ENCODE peak calls at places on chromosomes 11 and 22, in four cellular contexts. One of them, this sample, is unnamed.

GRCh38 chr11:43788394-43788793 is 92.2 kb upstream of the ALKBH3 start:
- DNase-seq in transverse colon: peak; percentile 40
- DNase-seq in pancreas: no peak
- DNase-seq in CD8-positive, alpha-beta memory T cell: no peak
- DNase-seq in this sample: peak; percentile 91

GRCh38 chr22:49368976-49369725 is 458.5 kb downstream of the BRD1 start:
- DNase-seq in pancreas: no peak
- DNase-seq in transverse colon: no peak
- DNase-seq in CD8-positive, alpha-beta memory T cell: no peak
- DNase-seq in this sample: no peak

GRCh38 chr11:2096919-2097301 is 42.3 kb downstream of the IGF2 start:
- DNase-seq in pancreas: no peak
- DNase-seq in transverse colon: no peak
- DNase-seq in CD8-positive, alpha-beta memory T cell: no peak
- DNase-seq in this sample: no peak

GRCh38 chr11:64583296-64584262 is 7.4 kb upstream of the SLC22A12 start:
- DNase-seq in pancreas: no peak
- DNase-seq in transverse colon: no peak
- DNase-seq in CD8-positive, alpha-beta memory T cell: no peak
- DNase-seq in this sample: no peak

GRCh38 chr11:116272181-116272789 is 500.5 kb downstream of the BUD13 start:
- DNase-seq in CD8-positive, alpha-beta memory T cell: no peak
- DNase-seq in transverse colon: no peak
- DNase-seq in pancreas: no peak
- DNase-seq in this sample: no peak

GRCh38 chr22:19876314-19876940 is 21.8 kb upstream of the GNB1L start:
- DNase-seq in transverse colon: no peak
- DNase-seq in pancreas: no peak
- DNase-seq in CD8-positive, alpha-beta memory T cell: no peak
- DNase-seq in this sample: no peak

GRCh38 chr11:7672960-7673723 is at the start of gene CYB5R2:
- DNase-seq in transverse colon: peak; percentile 81
- DNase-seq in pancreas: peak; percentile 68
- DNase-seq in CD8-positive, alpha-beta memory T cell: no peak
- DNase-seq in this sample: no peak

GRCh38 chr11:68387840-68388239 is 72.7 kb upstream of the PPP6R3 start:
- DNase-seq in pancreas: no peak
- DNase-seq in transverse colon: no peak
- DNase-seq in CD8-positive, alpha-beta memory T cell: no peak
- DNase-seq in this sample: no peak

GRCh38 chr11:99366476-99366992 is 345.8 kb downstream of the CNTN5 start:
- DNase-seq in transverse colon: no peak
- DNase-seq in pancreas: no peak
- DNase-seq in CD8-positive, alpha-beta memory T cell: no peak
- DNase-seq in this sample: no peak

GRCh38 chr22:17897864-17898263 is 123.6 kb upstream of the BID start:
- DNase-seq in transverse colon: no peak
- DNase-seq in pancreas: no peak
- DNase-seq in CD8-positive, alpha-beta memory T cell: no peak
- DNase-seq in this sample: no peak

GRCh38 chr11:20360650-20361049 is 2.9 kb upstream of the HTATIP2 start:
- DNase-seq in pancreas: no peak
- DNase-seq in CD8-positive, alpha-beta memory T cell: peak; percentile 37
- DNase-seq in transverse colon: peak; percentile 24
- DNase-seq in this sample: peak; percentile 35

GRCh38 chr11:43988040-43988793 is 45.8 kb downstream of the C11orf96 start:
- DNase-seq in CD8-positive, alpha-beta memory T cell: no peak
- DNase-seq in transverse colon: no peak
- DNase-seq in pancreas: no peak
- DNase-seq in this sample: no peak

GRCh38 chr22:40728731-40729189 is 49.5 kb downstream of the MCHR1 start:
- DNase-seq in CD8-positive, alpha-beta memory T cell: peak; percentile 28
- DNase-seq in transverse colon: peak; percentile 54
- DNase-seq in pancreas: no peak
- DNase-seq in this sample: no peak

GRCh38 chr11:89416961-89417360 is 74.2 kb downstream of the NOX4 start:
- DNase-seq in transverse colon: no peak
- DNase-seq in pancreas: no peak
- DNase-seq in CD8-positive, alpha-beta memory T cell: no peak
- DNase-seq in this sample: no peak

GRCh38 chr11:44290206-44290605 is 19.7 kb downstream of the ALX4 start:
- DNase-seq in transverse colon: no peak
- DNase-seq in CD8-positive, alpha-beta memory T cell: no peak
- DNase-seq in pancreas: no peak
- DNase-seq in this sample: no peak

GRCh38 chr22:23237201-23237798 is 57.0 kb downstream of the BCR start:
- DNase-seq in transverse colon: peak; percentile 25
- DNase-seq in CD8-positive, alpha-beta memory T cell: no peak
- DNase-seq in pancreas: peak; percentile 60
- DNase-seq in this sample: no peak

GRCh38 chr11:9803685-9804413 is 140.0 kb downstream of the SWAP70 start:
- DNase-seq in CD8-positive, alpha-beta memory T cell: no peak
- DNase-seq in pancreas: no peak
- DNase-seq in transverse colon: no peak
- DNase-seq in this sample: no peak

GRCh38 chr11:62805991-62806441 is 776 bp upstream of the NXF1 start:
- DNase-seq in transverse colon: peak; percentile 16
- DNase-seq in pancreas: no peak
- DNase-seq in CD8-positive, alpha-beta memory T cell: no peak
- DNase-seq in this sample: no peak

GRCh38 chr22:17217179-17217578 is 2.1 kb downstream of the ADA2 start:
- DNase-seq in transverse colon: no peak
- DNase-seq in pancreas: no peak
- DNase-seq in CD8-positive, alpha-beta memory T cell: peak; percentile 6
- DNase-seq in this sample: no peak

GRCh38 chr11:62707277-62707771 is at the start of the genes BSCL2 and GNG3:
- DNase-seq in transverse colon: no peak
- DNase-seq in CD8-positive, alpha-beta memory T cell: no peak
- DNase-seq in pancreas: peak; percentile 41
- DNase-seq in this sample: no peak

GRCh38 chr11:102730036-102730815 is 5.5 kb upstream of the MMP8 start:
- DNase-seq in CD8-positive, alpha-beta memory T cell: no peak
- DNase-seq in pancreas: no peak
- DNase-seq in transverse colon: no peak
- DNase-seq in this sample: no peak

GRCh38 chr11:73273246-73273890 is 1.2 kb downstream of the P2RY6 start:
- DNase-seq in transverse colon: no peak
- DNase-seq in pancreas: no peak
- DNase-seq in CD8-positive, alpha-beta memory T cell: no peak
- DNase-seq in this sample: no peak

GRCh38 chr11:79616392-79616831 is 175.6 kb upstream of the TENM4 start:
- DNase-seq in CD8-positive, alpha-beta memory T cell: no peak
- DNase-seq in transverse colon: no peak
- DNase-seq in pancreas: no peak
- DNase-seq in this sample: no peak
- H3K4me3 ChIP-seq in CD8-positive, alpha-beta memory T cell: no peak overlapping the region
- H3K4me3 ChIP-seq in transverse colon: no peak overlapping the region
- H3K4me3 ChIP-seq in pancreas: no peak overlapping the region
- H3K4me3 ChIP-seq in this sample: no peak overlapping the region

GRCh38 chr22:30694171-30694637 is 470 bp upstream of the OSBP2 start:
- DNase-seq in pancreas: peak; percentile 79
- DNase-seq in transverse colon: peak; percentile 75
- DNase-seq in CD8-positive, alpha-beta memory T cell: peak; percentile 43
- DNase-seq in this sample: no peak
- H3K4me3 ChIP-seq in pancreas: peak overlapping the region; percentile 69
- H3K4me3 ChIP-seq in transverse colon: peak overlapping the region; percentile 18
- H3K4me3 ChIP-seq in CD8-positive, alpha-beta memory T cell: peak overlapping the region; percentile 69
- H3K4me3 ChIP-seq in this sample: peak overlapping the region; percentile 34

GRCh38 chr22:45008853-45009751 is 703 bp downstream of the PHF21B start:
- DNase-seq in transverse colon: no peak
- DNase-seq in pancreas: no peak
- DNase-seq in CD8-positive, alpha-beta memory T cell: no peak
- DNase-seq in this sample: no peak

GRCh38 chr22:45007247-45007945 is 2.4 kb downstream of the PHF21B start:
- DNase-seq in transverse colon: no peak
- DNase-seq in pancreas: peak; percentile 25
- DNase-seq in CD8-positive, alpha-beta memory T cell: no peak
- DNase-seq in this sample: no peak

GRCh38 chr22:45006873-45007246 is 2.9 kb downstream of the PHF21B start:
- DNase-seq in CD8-positive, alpha-beta memory T cell: no peak
- DNase-seq in pancreas: no peak
- DNase-seq in transverse colon: no peak
- DNase-seq in this sample: no peak

GRCh38 chr22:45007946-45008852 is 1.6 kb downstream of the PHF21B start:
- DNase-seq in pancreas: no peak
- DNase-seq in CD8-positive, alpha-beta memory T cell: no peak
- DNase-seq in transverse colon: no peak
- DNase-seq in this sample: no peak

DNA sequence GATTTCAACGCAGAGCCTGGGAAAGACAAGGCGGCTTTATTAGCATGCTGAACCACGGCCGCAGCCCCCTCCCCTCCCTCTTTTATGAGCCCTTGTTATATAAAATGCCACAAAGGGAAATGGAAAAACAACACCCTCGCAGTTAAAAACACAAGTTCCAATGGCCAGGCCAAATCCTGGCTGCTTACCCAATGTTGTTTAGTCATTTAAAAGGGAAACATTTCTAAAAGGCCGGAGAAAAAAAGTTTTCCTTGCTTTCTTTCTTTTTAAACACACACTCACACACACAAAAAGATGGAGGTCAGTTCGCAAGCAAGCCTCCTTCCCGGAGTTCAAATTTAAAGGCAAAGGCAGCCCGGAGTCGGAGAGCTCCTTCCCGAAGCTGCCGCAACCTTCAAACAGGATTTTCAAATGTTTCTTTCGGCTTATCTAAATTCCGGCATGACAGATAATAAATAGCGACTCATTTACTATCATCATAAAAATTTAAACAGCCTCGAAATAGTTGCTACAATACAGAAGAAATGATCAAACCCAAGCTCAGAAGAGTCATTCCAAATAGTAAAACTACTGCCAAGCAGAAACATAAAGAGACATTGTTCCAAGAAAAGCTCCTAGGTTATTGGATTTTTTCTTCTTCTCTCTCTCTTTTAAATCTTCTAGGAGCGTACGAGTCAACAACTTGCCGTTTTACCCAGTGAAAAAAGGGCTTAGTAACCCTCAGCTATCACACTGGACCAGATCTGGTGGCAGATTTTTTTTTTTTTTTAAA is 3.5 kb downstream of the PHF21B start:
- DNase-seq in pancreas: no peak
- DNase-seq in CD8-positive, alpha-beta memory T cell: no peak
- DNase-seq in transverse colon: no peak
- DNase-seq in this sample: no peak
- H3K4me3 ChIP-seq in pancreas: peak overlapping the region; percentile 40
- H3K4me3 ChIP-seq in CD8-positive, alpha-beta memory T cell: no peak overlapping the region
- H3K4me3 ChIP-seq in transverse colon: no peak overlapping the region
- H3K4me3 ChIP-seq in this sample: no peak overlapping the region

DNA sequence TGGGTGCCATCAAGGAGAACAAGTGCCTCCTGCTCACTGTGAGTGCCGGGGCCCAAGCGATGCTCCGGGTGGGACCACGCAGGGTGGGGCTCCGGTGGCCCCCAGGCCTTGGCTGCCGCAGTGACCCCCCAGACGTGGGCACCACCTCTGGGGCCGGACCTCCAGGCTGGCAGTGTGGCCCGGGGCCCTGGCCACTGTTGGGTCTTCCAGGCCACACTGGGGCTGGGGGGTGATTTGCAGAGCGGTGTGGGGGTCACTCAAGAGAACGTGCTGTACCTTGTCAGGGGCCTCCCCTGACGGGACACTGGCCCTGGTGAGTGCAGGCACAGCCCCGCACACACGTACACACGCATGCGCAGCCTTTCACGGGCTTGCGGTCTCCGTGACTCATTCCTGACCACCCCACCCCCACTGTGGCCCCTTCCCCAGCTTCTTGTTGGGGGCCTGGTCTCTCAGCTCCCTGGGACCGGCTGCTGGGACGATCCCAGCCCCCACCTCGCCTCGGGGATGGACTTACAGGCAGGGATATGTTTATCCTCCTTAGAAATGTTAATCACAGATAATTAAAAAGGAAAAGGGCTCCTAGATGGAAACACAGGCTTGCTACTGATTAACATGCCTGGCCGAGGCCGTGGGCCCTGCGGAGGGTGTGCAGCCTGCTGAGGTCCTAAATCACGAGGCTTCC is 20.2 kb downstream of the TSPAN4 start:
- DNase-seq in transverse colon: no peak
- DNase-seq in CD8-positive, alpha-beta memory T cell: no peak
- DNase-seq in pancreas: no peak
- DNase-seq in this sample: no peak
- H3K4me3 ChIP-seq in transverse colon: no peak overlapping the region
- H3K4me3 ChIP-seq in CD8-positive, alpha-beta memory T cell: no peak overlapping the region
- H3K4me3 ChIP-seq in pancreas: no peak overlapping the region
- H3K4me3 ChIP-seq in this sample: no peak overlapping the region

GRCh38 chr22:37674248-37674647 is 1.2 kb upstream of the LGALS1 start:
- DNase-seq in pancreas: no peak
- DNase-seq in transverse colon: no peak
- DNase-seq in CD8-positive, alpha-beta memory T cell: no peak
- DNase-seq in this sample: no peak
- H3K4me3 ChIP-seq in pancreas: no peak overlapping the region
- H3K4me3 ChIP-seq in transverse colon: no peak overlapping the region
- H3K4me3 ChIP-seq in CD8-positive, alpha-beta memory T cell: no peak overlapping the region
- H3K4me3 ChIP-seq in this sample: no peak overlapping the region

This sample was measured in HL-60.